ENCODE peak calls at places on chromosome 3, in six cellular contexts. O, A, R, S, C and P are unnamed samples.

GRCh38 chr3:53223025-53223424 is 32.8 kb downstream of the TKT start:
- DNase-seq in O (no peak), A (no peak), R (no peak), S (no peak), C (no peak), P (no peak)

GRCh38 chr3:108181172-108181571 is 41.1 kb downstream of the IFT57 start:
- DNase-seq in O (no peak), A (no peak), R (no peak), S (no peak), C (no peak), P (no peak)

GRCh38 chr3:43185656-43186375 is 79.9 kb upstream of the POMGNT2 start:
- DNase-seq in O (no peak), A (no peak), R (no peak), S (no peak), C (no peak), P (no peak)

GRCh38 chr3:182768413-182768812 is 24.9 kb upstream of the ATP11B start:
- DNase-seq in O (no peak), A (no peak), R (no peak), S (no peak), C (no peak), P (no peak)

GRCh38 chr3:43243590-43244587 is 42.5 kb upstream of the SNRK start:
- DNase-seq in O (no peak), A (no peak), R (no peak), S (no peak), C (no peak), P (no peak)

GRCh38 chr3:140276698-140277097 is 341.7 kb downstream of the CLSTN2 start:
- DNase-seq in O (peak), A (no peak), R (peak), S (no peak), C (no peak), P (no peak)

GRCh38 chr3:192515661-192516040 is 211.7 kb downstream of the FGF12 start:
- DNase-seq in O (no peak), A (no peak), R (no peak), S (no peak), C (no peak), P (no peak)

GRCh38 chr3:154304936-154305335 is 19.4 kb downstream of the DHX36 start:
- DNase-seq in O (no peak), A (no peak), R (no peak), S (no peak), C (no peak), P (no peak)

GRCh38 chr3:186772886-186773417 is 10.4 kb upstream of the EIF4A2 start:
- DNase-seq in O (no peak), A (peak), R (peak), S (peak), C (peak), P (no peak)

GRCh38 chr3:184320099-184320445 is 5.7 kb downstream of the EIF4G1 start:
- DNase-seq in O (no peak), A (peak), R (peak), S (peak), C (peak), P (no peak)

GRCh38 chr3:129132097-129132866 is 10.7 kb upstream of the RAB43 start:
- DNase-seq in O (peak), A (no peak), R (no peak), S (no peak), C (no peak), P (no peak)

GRCh38 chr3:52433328-52434060 is 11.4 kb downstream of the SEMA3G start:
- DNase-seq in O (peak), A (no peak), R (no peak), S (peak), C (peak), P (no peak)

GRCh38 chr3:100103558-100104441 is 10.5 kb downstream of the FILIP1L start:
- DNase-seq in O (no peak), A (no peak), R (no peak), S (no peak), C (no peak), P (no peak)

GRCh38 chr3:141795311-141795710 is 32.1 kb downstream of the GRK7 start:
- DNase-seq in O (peak), A (no peak), R (no peak), S (no peak), C (no peak), P (no peak)

GRCh38 chr3:72135636-72136035 is 350.7 kb upstream of the PROK2 start:
- DNase-seq in O (no peak), A (no peak), R (no peak), S (no peak), C (no peak), P (no peak)

GRCh38 chr3:13277860-13278531 is 142.1 kb downstream of the NUP210 start:
- DNase-seq in O (peak), A (peak), R (no peak), S (no peak), C (no peak), P (no peak)

GRCh38 chr3:117105650-117106049 is 396.1 kb downstream of the TUSC7 start:
- DNase-seq in O (no peak), A (no peak), R (no peak), S (no peak), C (no peak), P (no peak)

GRCh38 chr3:32200991-32201758 is 37.3 kb upstream of the CMTM8 start:
- DNase-seq in O (no peak), A (no peak), R (no peak), S (no peak), C (no peak), P (no peak)

GRCh38 chr3:5116568-5116967 is 5.5 kb upstream of the ARL8B start:
- DNase-seq in O (no peak), A (no peak), R (no peak), S (no peak), C (no peak), P (no peak)

GRCh38 chr3:52429779-52430415 is 15.0 kb downstream of the SEMA3G start:
- DNase-seq in O (no peak), A (no peak), R (no peak), S (peak), C (peak), P (no peak)

GRCh38 chr3:56469141-56469540 is 874 bp upstream of the ERC2 start:
- DNase-seq in O (no peak), A (no peak), R (no peak), S (no peak), C (no peak), P (no peak)

GRCh38 chr3:129433565-129433964 is 5.1 kb upstream of the EFCAB12 start:
- DNase-seq in O (no peak), A (no peak), R (no peak), S (no peak), C (no peak), P (no peak)

GRCh38 chr3:50542177-50543034 is 25.1 kb downstream of the C3orf18 start:
- DNase-seq in O (peak), A (peak), R (peak), S (peak), C (peak), P (peak)

GRCh38 chr3:56197259-56197965 is 270.9 kb downstream of the ERC2 start:
- DNase-seq in O (no peak), A (no peak), R (no peak), S (no peak), C (no peak), P (no peak)

GRCh38 chr3:98966862-98967554 is 65.5 kb upstream of the DCBLD2 start:
- DNase-seq in O (peak), A (no peak), R (no peak), S (no peak), C (no peak), P (no peak)

GRCh38 chr3:12442654-12443501 is 41.4 kb upstream of the TSEN2 start:
- DNase-seq in O (no peak), A (no peak), R (no peak), S (no peak), C (no peak), P (no peak)

GRCh38 chr3:101038880-101039279 is 45.7 kb upstream of the ABI3BP start:
- DNase-seq in O (no peak), A (no peak), R (no peak), S (no peak), C (no peak), P (no peak)

GRCh38 chr3:38603731-38604131 is 45.8 kb downstream of the SCN5A start:
- DNase-seq in O (no peak), A (no peak), R (no peak), S (no peak), C (no peak), P (no peak)

GRCh38 chr3:12875857-12876451 is 34.6 kb upstream of the RPL32 start:
- DNase-seq in O (no peak), A (no peak), R (peak), S (peak), C (no peak), P (peak)

GRCh38 chr3:67109651-67110204 is 111.6 kb downstream of the KBTBD8 start:
- DNase-seq in O (no peak), A (no peak), R (peak), S (no peak), C (no peak), P (no peak)

GRCh38 chr3:195015021-195015420 is 255.9 kb downstream of the XXYLT1 start:
- DNase-seq in O (no peak), A (no peak), R (no peak), S (no peak), C (no peak), P (no peak)

GRCh38 chr3:159761377-159761776 is 227.3 kb upstream of the IL12A start:
- DNase-seq in O (no peak), A (peak), R (no peak), S (peak), C (peak), P (no peak)

GRCh38 chr3:15498461-15499214 is 22.9 kb downstream of the COLQ start:
- DNase-seq in O (no peak), A (no peak), R (no peak), S (no peak), C (no peak), P (peak)

GRCh38 chr3:24523988-24524727 is 29.5 kb upstream of the THRB start:
- DNase-seq in O (no peak), A (no peak), R (no peak), S (no peak), C (no peak), P (no peak)

GRCh38 chr3:106006571-106006970 is 137.8 kb upstream of the CBLB start:
- DNase-seq in O (no peak), A (no peak), R (no peak), S (no peak), C (no peak), P (no peak)

GRCh38 chr3:59545369-59545768 is 495.5 kb upstream of the CFAP20DC start:
- DNase-seq in O (no peak), A (no peak), R (no peak), S (no peak), C (no peak), P (no peak)

GRCh38 chr3:10648181-10648580 is 142.8 kb upstream of the ATP2B2 start:
- DNase-seq in O (no peak), A (no peak), R (no peak), S (no peak), C (no peak), P (no peak)
- TF ChIP-seq CTCF in O (no peak), A (no peak), R (no peak), S (no peak), C (no peak), P (no peak)

GRCh38 chr3:197802505-197803459 is 11.7 kb downstream of the LRCH3 start:
- DNase-seq in O (no peak), A (no peak), R (peak), S (no peak), C (no peak), P (no peak)
- TF ChIP-seq CTCF in O (peak), A (no peak), R (peak), S (no peak), C (no peak), P (no peak)

GRCh38 chr3:28799084-28799483 is 450.5 kb upstream of the AZI2 start:
- DNase-seq in O (peak), A (no peak), R (peak), S (no peak), C (no peak), P (no peak)
- TF ChIP-seq CTCF in O (peak), A (no peak), R (peak), S (no peak), C (no peak), P (no peak)

GRCh38 chr3:156371683-156372082 is 183.2 kb downstream of the SSR3 start:
- DNase-seq in O (no peak), A (no peak), R (no peak), S (no peak), C (no peak), P (no peak)

GRCh38 chr3:156377266-156377665 is 177.7 kb downstream of the SSR3 start:
- DNase-seq in O (no peak), A (no peak), R (no peak), S (no peak), C (no peak), P (no peak)

GRCh38 chr3:156373095-156373494 is 181.8 kb downstream of the SSR3 start:
- DNase-seq in O (no peak), A (no peak), R (peak), S (no peak), C (no peak), P (no peak)

GRCh38 chr3:156376199-156376598 is 178.7 kb downstream of the SSR3 start:
- DNase-seq in O (no peak), A (no peak), R (no peak), S (no peak), C (no peak), P (no peak)

GRCh38 chr3:156373654-156374053 is 181.3 kb downstream of the SSR3 start:
- DNase-seq in O (no peak), A (no peak), R (no peak), S (no peak), C (no peak), P (no peak)
- TF ChIP-seq CTCF in O (no peak), A (no peak), R (no peak), S (no peak), C (no peak), P (no peak)

GRCh38 chr3:197256104-197256503 is 42.3 kb downstream of the DLG1 start:
- DNase-seq in O (no peak), A (no peak), R (no peak), S (no peak), C (no peak), P (no peak)
- TF ChIP-seq CTCF in O (no peak), A (no peak), R (no peak), S (no peak), C (no peak), P (no peak)

DNA sequence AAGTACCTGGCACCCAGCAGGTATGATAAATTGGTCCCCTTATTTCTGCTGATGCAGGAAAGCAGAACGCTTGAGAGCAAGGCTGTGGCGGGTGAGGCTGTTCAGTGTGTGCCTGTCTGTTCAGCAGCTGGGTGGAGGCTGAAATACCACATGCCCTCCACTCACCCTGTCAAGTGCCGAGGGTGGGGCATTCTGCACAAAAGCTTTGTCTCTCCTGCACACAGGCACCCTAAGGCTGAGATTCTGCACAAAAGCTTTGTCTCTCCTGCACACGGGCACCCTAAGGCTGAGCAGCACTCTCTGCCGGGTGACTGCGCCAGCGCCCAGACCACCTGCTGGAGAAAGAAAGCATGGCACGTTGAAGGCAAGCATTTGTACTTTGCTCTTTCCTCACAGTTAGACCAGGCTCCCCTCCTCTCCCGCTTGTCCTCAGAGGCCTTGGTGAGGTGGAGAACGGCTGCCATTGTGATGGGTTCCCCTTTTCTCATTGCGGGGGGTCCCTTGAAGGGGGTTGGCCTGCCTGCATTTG is 97.5 kb downstream of the BDH1 start:
- DNase-seq in O (no peak), A (no peak), R (peak), S (no peak), C (no peak), P (no peak)
- TF ChIP-seq CTCF in O (peak), A (peak), R (peak), S (no peak), C (no peak), P (no peak)

GRCh38 chr3:124760601-124761000 is 30.3 kb downstream of the UMPS start:
- DNase-seq in O (no peak), A (peak), R (peak), S (no peak), C (no peak), P (no peak)

GRCh38 chr3:124761935-124762334 is 31.7 kb downstream of the UMPS start:
- DNase-seq in O (no peak), A (no peak), R (no peak), S (no peak), C (no peak), P (no peak)

GRCh38 chr3:124761250-124761796 is 31.1 kb downstream of the UMPS start:
- DNase-seq in O (peak), A (peak), R (peak), S (peak), C (peak), P (peak)

GRCh38 chr3:124758851-124759635 is 28.8 kb downstream of the UMPS start:
- DNase-seq in O (no peak), A (no peak), R (peak), S (no peak), C (no peak), P (no peak)

DNA sequence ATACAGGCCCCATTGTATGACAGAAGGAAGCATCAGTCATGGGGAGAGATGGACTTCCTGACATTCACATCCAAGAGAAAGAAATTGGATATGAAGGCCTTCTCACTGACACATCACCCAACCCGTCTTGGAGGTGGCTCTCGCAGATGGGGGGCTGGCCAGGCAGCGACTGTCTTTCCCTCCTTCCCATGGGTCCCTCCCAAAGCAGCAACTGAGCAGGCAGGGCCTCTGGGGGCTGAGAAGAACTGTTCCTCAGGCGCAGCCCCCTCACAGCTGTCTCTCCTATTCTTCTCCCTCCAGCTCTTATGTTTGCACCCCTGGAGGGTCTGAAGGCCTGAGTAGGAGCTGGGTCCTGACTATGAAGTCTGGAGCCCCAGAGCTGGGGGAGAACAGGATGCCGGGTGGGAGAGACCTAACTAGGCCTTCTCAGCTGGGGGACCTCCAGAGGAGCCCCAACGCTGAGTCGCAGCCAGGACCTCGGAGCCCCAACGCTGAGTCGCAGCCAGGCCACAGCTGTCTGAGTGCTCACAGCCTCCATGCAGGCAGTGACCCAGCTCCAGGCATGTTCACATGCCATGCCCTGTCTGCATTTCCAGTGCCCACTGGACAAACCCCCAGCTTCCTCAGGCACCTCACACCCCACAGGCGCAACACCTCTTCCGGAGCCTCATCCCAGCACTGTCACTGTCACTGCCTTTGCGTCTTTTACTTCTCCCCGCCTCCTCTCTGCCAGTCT is 29.6 kb downstream of the UMPS start:
- DNase-seq in O (no peak), A (no peak), R (no peak), S (no peak), C (no peak), P (no peak)
- TF ChIP-seq CTCF in O (no peak), A (no peak), R (no peak), S (no peak), C (no peak), P (no peak)

DNA sequence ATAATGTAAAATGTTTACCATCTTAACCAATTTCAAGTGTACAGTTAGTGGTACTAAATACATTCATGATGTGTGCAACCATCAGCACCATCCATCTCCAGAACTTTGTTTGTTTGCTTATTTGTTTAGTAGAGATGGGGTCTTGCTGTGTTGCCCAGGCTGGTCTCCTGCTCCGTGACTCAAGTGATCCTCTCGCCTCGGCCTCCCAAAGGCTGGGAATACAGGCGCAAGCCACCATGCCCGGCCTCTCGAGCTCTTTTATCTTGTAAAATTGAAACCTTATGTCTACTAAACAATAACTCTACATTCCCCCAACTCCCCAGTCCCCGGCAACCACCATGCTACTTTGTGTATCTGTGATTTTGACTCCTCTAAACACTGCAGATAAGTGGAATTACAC is 31.9 kb downstream of the FBXO45 start:
- DNase-seq in O (no peak), A (no peak), R (no peak), S (no peak), C (no peak), P (no peak)
- TF ChIP-seq CTCF in O (no peak), A (no peak), R (no peak), S (no peak), C (no peak), P (no peak)